ENCODE peak calls at places on chromosomes 6 and 20, in eight cellular contexts. L, I, T, N, D, S, A and H are unnamed samples.

GRCh38 chr6:89610149-89610642 is 28.4 kb downstream of the LYRM2 start:
- DNase-seq in L (peak; percentile 59), N (peak; percentile 74), D (peak; percentile 52), I (peak; percentile 33), A (peak; percentile 74), T (peak; percentile 67), S (peak; percentile 66), H (peak; percentile 90)

GRCh38 chr6:32941412-32941784 is 570 bp upstream of the HLA-DMB start:
- DNase-seq in T (no peak), L (no peak), N (peak; percentile 11), S (peak; percentile 56), D (no peak), A (no peak), I (no peak), H (no peak)

GRCh38 chr20:51966296-51966971 is 164.1 kb upstream of the SALL4 start:
- DNase-seq in L (peak; percentile 95), N (peak; percentile 83), A (peak; percentile 75), D (peak; percentile 34), I (peak; percentile 57), T (peak; percentile 61), S (no peak), H (no peak)

GRCh38 chr6:104682722-104683643 is 176.7 kb downstream of the HACE1 start:
- DNase-seq in A (peak; percentile 60), T (peak; percentile 27), S (peak; percentile 58), D (peak; percentile 41), L (peak; percentile 72), N (peak; percentile 73), I (peak; percentile 54), H (peak; percentile 50)

GRCh38 chr6:110826236-110827129 is 11.2 kb upstream of the CDK19 start:
- DNase-seq in I (no peak), D (no peak), A (no peak), T (peak; percentile 30), S (no peak), L (peak; percentile 58), N (no peak), H (no peak)

GRCh38 chr6:43940393-43941087 is 170.5 kb downstream of the VEGFA start:
- DNase-seq in N (no peak), L (no peak), S (no peak), A (no peak), D (no peak), I (no peak), T (no peak), H (no peak)

GRCh38 chr6:165662671-165663282 is at the start of gene PDE10A:
- DNase-seq in N (peak; percentile 86), L (no peak), T (no peak), A (peak; percentile 72), S (no peak), I (peak; percentile 68), D (peak; percentile 81), H (peak; percentile 55)

GRCh38 chr6:44332585-44332984 is 9.9 kb upstream of the SPATS1 start:
- DNase-seq in I (no peak), L (no peak), S (no peak), N (no peak), D (no peak), A (no peak), T (no peak), H (no peak)

GRCh38 chr6:161152904-161153662 is 120.8 kb downstream of the AGPAT4 start:
- DNase-seq in I (no peak), L (no peak), A (no peak), N (no peak), T (no peak), S (no peak), D (no peak), H (no peak)

GRCh38 chr6:166206510-166207389 is 39.1 kb upstream of the TBXT start:
- DNase-seq in L (no peak), A (no peak), S (no peak), T (no peak), D (no peak), I (no peak), N (no peak), H (no peak)

GRCh38 chr6:96116674-96117073 is 100.9 kb downstream of the FUT9 start:
- DNase-seq in S (peak; percentile 3), N (peak; percentile 26), A (peak; percentile 67), T (no peak), I (peak; percentile 27), D (no peak), L (no peak), H (no peak)

GRCh38 chr6:22888147-22888831 is 318.9 kb downstream of the HDGFL1 start:
- DNase-seq in D (no peak), I (no peak), N (no peak), L (peak; percentile 50), T (no peak), A (no peak), S (no peak), H (no peak)

GRCh38 chr20:33561981-33562601 is 72.2 kb downstream of the CBFA2T2 start:
- DNase-seq in D (peak; percentile 78), T (peak; percentile 92), A (peak; percentile 89), L (peak; percentile 97), N (peak; percentile 22), S (no peak), I (no peak), H (peak; percentile 59)

DNA sequence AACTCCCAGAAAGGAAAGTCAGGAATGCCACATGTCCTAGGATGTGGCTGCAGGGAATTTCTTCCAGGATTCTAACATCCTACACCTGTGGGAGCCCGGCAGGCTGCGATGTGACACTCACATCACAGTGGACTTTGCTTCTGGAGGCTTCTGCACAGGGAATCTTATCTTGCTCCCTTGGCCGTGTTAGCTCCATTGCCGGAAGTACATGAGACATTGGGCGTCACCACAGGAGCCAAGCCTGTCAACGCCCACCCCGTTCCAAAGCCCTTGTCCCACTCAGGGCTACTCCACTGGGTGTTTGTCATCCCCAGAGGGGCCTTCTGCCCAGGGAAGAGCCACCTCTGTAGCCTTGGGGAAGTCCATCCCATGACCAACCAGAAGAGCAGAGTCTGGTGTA is 1.7 kb downstream of the RAB44 start:
- DNase-seq in S (no peak), I (no peak), T (no peak), D (no peak), N (no peak), L (no peak), A (no peak), H (peak; percentile 36)
- H3K4me3 ChIP-seq in S (no peak overlapping the region), I (no peak overlapping the region), T (no peak overlapping the region), D (no peak overlapping the region), N (no peak overlapping the region), L (no peak overlapping the region), A (no peak overlapping the region), H (no peak overlapping the region)

GRCh38 chr20:36542516-36543186 is 1.3 kb downstream of the MYL9 start:
- DNase-seq in T (no peak), N (no peak), S (no peak), L (no peak), A (no peak), I (no peak), D (no peak), H (peak; percentile 69)

GRCh38 chr20:36542019-36542488 is 735 bp downstream of the MYL9 start:
- DNase-seq in I (peak; percentile 30), L (peak; percentile 16), A (peak; percentile 72), D (peak; percentile 69), T (no peak), N (peak; percentile 72), S (no peak), H (peak; percentile 75)

GRCh38 chr20:36543187-36544133 is 2.1 kb downstream of the MYL9 start:
- DNase-seq in D (peak; percentile 90), T (peak; percentile 57), A (no peak), N (no peak), I (no peak), L (no peak), S (no peak), H (peak; percentile 94)

GRCh38 chr20:36546111-36546736 is 4.9 kb downstream of the MYL9 start:
- DNase-seq in A (no peak), D (no peak), L (no peak), S (no peak), T (no peak), I (no peak), N (no peak), H (no peak)

DNA sequence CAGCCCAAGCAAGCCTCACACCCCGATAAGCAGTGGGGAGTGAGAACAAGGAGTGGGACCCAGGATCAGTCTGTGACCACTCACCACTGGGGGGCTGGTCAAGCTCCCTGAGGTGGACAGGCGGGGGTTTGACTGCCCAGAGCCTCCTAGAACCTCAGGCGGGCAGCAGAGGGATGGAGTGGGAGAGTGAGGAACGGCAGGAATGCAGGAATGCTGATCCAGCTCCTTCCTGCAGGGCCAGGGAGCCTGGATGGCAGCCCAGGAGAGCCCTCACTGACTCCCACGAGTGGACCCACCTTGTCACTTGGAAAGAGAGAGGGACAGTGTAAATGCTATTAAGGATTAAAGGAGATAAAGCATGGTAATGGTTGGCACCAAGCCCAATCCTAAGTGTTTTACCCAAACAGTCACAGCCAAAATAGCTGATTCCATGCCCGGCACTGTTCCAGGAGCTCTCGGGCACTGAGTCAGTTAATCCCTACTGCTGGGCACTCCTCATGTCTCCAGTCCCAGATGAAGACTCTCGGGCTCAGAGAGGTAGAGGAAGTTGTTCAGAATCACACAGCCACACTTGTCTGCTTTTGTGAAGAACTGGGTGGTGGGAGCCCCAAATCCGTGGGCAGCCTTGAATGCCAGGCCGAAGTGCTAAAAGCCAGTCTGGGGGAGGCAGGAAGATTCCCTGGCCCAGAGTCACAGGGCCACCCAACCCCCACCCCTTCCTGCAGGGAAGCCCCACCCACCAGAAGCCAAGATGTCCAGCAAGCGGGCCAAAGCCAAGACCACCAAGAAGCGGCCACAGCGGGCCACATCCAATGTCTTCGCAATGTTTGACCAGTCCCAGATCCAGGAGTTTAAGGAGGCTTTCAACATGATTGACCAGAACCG is 3.1 kb downstream of the MYL9 start:
- DNase-seq in N (no peak), T (peak; percentile 30), I (no peak), L (peak; percentile 17), A (peak; percentile 30), D (peak; percentile 80), S (no peak), H (peak; percentile 82)
- H3K27ac ChIP-seq in N (no peak overlapping the region), T (peak overlapping the region; percentile 41), I (no peak overlapping the region), L (no peak overlapping the region), A (peak overlapping the region; percentile 100), D (peak overlapping the region; percentile 100), S (no peak overlapping the region), H (peak overlapping the region; percentile 95)

DNA sequence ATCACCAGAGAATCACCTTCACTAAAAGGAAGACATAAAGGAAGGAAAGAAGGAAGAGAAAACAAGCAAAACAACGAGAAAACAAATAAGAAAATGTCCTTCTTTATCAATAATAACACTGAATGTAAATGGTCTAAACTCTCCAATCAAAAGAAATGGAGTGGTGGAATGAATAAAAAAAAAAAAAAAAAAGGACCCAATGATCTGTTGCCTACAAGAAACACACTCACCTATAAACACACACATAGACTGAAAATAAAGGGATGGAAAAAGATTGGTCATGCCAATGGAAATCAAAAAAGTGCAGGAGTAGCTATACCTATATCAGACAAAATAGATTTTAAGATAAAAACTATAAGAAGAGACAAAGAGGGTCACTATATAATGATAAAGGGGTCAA is 30.2 kb upstream of the HLA-E start:
- DNase-seq in T (no peak), I (no peak), A (no peak), N (no peak), D (no peak), S (no peak), L (no peak), H (no peak)
- H3K27me3 ChIP-seq in T (no peaks in the 10 kb centered on the region), I (peaks cover 79% of the 10 kb centered on the region), A (peaks cover 95% of the 10 kb centered on the region), N (peaks cover 100% of the 10 kb centered on the region), D (peaks cover 100% of the 10 kb centered on the region), S (peaks cover 77% of the 10 kb centered on the region), L (peaks cover 63% of the 10 kb centered on the region), H (peaks cover 3% of the 10 kb centered on the region)

DNA sequence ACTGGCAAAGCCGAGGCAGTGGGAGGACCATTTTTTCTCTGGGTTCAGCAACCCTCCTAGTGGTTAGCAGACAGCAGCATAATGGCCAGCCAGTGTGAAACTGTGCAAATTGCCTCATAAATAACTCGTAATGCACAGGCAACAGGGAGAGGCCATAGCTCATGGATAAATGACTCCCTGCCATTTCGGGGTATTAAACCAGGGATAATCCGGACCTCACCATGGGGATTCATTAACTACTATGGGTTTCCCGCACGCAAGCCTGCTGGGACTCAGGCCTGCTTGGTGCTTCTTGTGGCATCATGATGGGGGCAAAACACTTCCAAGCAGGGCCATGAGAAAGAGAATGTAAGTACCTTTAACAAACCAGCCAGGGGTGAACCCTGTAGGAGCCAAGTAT is 158.3 kb upstream of the CHD6 start:
- DNase-seq in I (no peak), N (peak; percentile 39), D (no peak), T (no peak), A (no peak), S (no peak), L (no peak), H (no peak)
- H3K4me3 ChIP-seq in I (no peak overlapping the region), N (no peak overlapping the region), D (no peak overlapping the region), T (no peak overlapping the region), A (no peak overlapping the region), S (no peak overlapping the region), L (no peak overlapping the region), H (no peak overlapping the region)